ENCODE peak calls at places on chromosomes 12 and 14, in six cellular contexts. One of them, this sample, is unnamed.

GRCh38 chr12:60920841-60921495 is 1325.1 kb downstream of the SLC16A7 start:
- DNase-seq in GM12878: no peak
- DNase-seq in A549: peak; percentile 14
- DNase-seq in HepG2: no peak
- DNase-seq in endothelial cell of umbilical vein: no peak
- DNase-seq in K562: no peak
- DNase-seq in this sample: no peak

GRCh38 chr12:53949631-53950440 is 4.9 kb upstream of the HOXC12 start:
- DNase-seq in GM12878: no peak
- DNase-seq in A549: no peak
- DNase-seq in HepG2: peak; percentile 50
- DNase-seq in endothelial cell of umbilical vein: no peak
- DNase-seq in K562: peak; percentile 66
- DNase-seq in this sample: peak; percentile 56

GRCh38 chr12:47491516-47491915 is 214.3 kb downstream of the RPAP3 start:
- DNase-seq in GM12878: no peak
- DNase-seq in A549: no peak
- DNase-seq in HepG2: no peak
- DNase-seq in endothelial cell of umbilical vein: no peak
- DNase-seq in K562: no peak
- DNase-seq in this sample: no peak

GRCh38 chr12:91098942-91099341 is 12.4 kb downstream of the LUM start:
- DNase-seq in GM12878: no peak
- DNase-seq in A549: peak; percentile 26
- DNase-seq in HepG2: no peak
- DNase-seq in endothelial cell of umbilical vein: no peak
- DNase-seq in K562: no peak
- DNase-seq in this sample: no peak

GRCh38 chr12:2013111-2013510 is 8.9 kb upstream of the DCP1B start:
- DNase-seq in GM12878: no peak
- DNase-seq in A549: no peak
- DNase-seq in HepG2: no peak
- DNase-seq in endothelial cell of umbilical vein: no peak
- DNase-seq in K562: no peak
- DNase-seq in this sample: no peak

GRCh38 chr12:88934163-88934747 is 354.0 kb upstream of the KITLG start:
- DNase-seq in GM12878: no peak
- DNase-seq in A549: no peak
- DNase-seq in HepG2: no peak
- DNase-seq in endothelial cell of umbilical vein: peak; percentile 39
- DNase-seq in K562: no peak
- DNase-seq in this sample: no peak

GRCh38 chr14:32620303-32620702 is 291.2 kb downstream of the AKAP6 start:
- DNase-seq in GM12878: no peak
- DNase-seq in A549: no peak
- DNase-seq in HepG2: no peak
- DNase-seq in endothelial cell of umbilical vein: no peak
- DNase-seq in K562: no peak
- DNase-seq in this sample: no peak

GRCh38 chr12:32586390-32586789 is 92.7 kb upstream of the DNM1L start:
- DNase-seq in GM12878: no peak
- DNase-seq in A549: no peak
- DNase-seq in HepG2: no peak
- DNase-seq in endothelial cell of umbilical vein: peak; percentile 96
- DNase-seq in K562: no peak
- DNase-seq in this sample: peak; percentile 76

GRCh38 chr14:97713023-97713422 is 915.8 kb downstream of the VRK1 start:
- DNase-seq in GM12878: no peak
- DNase-seq in A549: peak; percentile 33
- DNase-seq in HepG2: no peak
- DNase-seq in endothelial cell of umbilical vein: no peak
- DNase-seq in K562: no peak
- DNase-seq in this sample: no peak

GRCh38 chr12:96516472-96517417 is 27.4 kb downstream of the CFAP54 start:
- DNase-seq in GM12878: peak; percentile 95
- DNase-seq in A549: peak; percentile 84
- DNase-seq in HepG2: peak; percentile 43
- DNase-seq in endothelial cell of umbilical vein: peak; percentile 94
- DNase-seq in K562: peak; percentile 48
- DNase-seq in this sample: peak; percentile 88

GRCh38 chr12:6069452-6070093 is 54.9 kb downstream of the VWF start:
- DNase-seq in GM12878: no peak
- DNase-seq in A549: no peak
- DNase-seq in HepG2: no peak
- DNase-seq in endothelial cell of umbilical vein: no peak
- DNase-seq in K562: peak; percentile 30
- DNase-seq in this sample: peak; percentile 45

GRCh38 chr12:22821985-22822384 is 197.0 kb downstream of the ETNK1 start:
- DNase-seq in GM12878: no peak
- DNase-seq in A549: no peak
- DNase-seq in HepG2: peak; percentile 12
- DNase-seq in endothelial cell of umbilical vein: no peak
- DNase-seq in K562: no peak
- DNase-seq in this sample: no peak

GRCh38 chr12:113756609-113757008 is 209.5 kb downstream of the RBM19 start:
- DNase-seq in GM12878: no peak
- DNase-seq in A549: no peak
- DNase-seq in HepG2: no peak
- DNase-seq in endothelial cell of umbilical vein: no peak
- DNase-seq in K562: no peak
- DNase-seq in this sample: no peak

GRCh38 chr12:92107621-92108131 is 38.0 kb downstream of the BTG1 start:
- DNase-seq in GM12878: no peak
- DNase-seq in A549: no peak
- DNase-seq in HepG2: no peak
- DNase-seq in endothelial cell of umbilical vein: no peak
- DNase-seq in K562: no peak
- DNase-seq in this sample: no peak

GRCh38 chr12:52749827-52750226 is 27.3 kb downstream of the KRT76 start:
- DNase-seq in GM12878: no peak
- DNase-seq in A549: no peak
- DNase-seq in HepG2: no peak
- DNase-seq in endothelial cell of umbilical vein: no peak
- DNase-seq in K562: no peak
- DNase-seq in this sample: no peak

GRCh38 chr12:117966511-117966910 is 2.3 kb downstream of the KSR2 start:
- DNase-seq in GM12878: no peak
- DNase-seq in A549: no peak
- DNase-seq in HepG2: no peak
- DNase-seq in endothelial cell of umbilical vein: no peak
- DNase-seq in K562: no peak
- DNase-seq in this sample: no peak

GRCh38 chr14:35122696-35123387 is 490 bp downstream of the PRORP start:
- DNase-seq in GM12878: no peak
- DNase-seq in A549: no peak
- DNase-seq in HepG2: peak; percentile 69
- DNase-seq in endothelial cell of umbilical vein: peak; percentile 50
- DNase-seq in K562: no peak
- DNase-seq in this sample: no peak

GRCh38 chr14:71408362-71409035 is 501.2 kb downstream of the PCNX1 start:
- DNase-seq in GM12878: no peak
- DNase-seq in A549: no peak
- DNase-seq in HepG2: no peak
- DNase-seq in endothelial cell of umbilical vein: no peak
- DNase-seq in K562: no peak
- DNase-seq in this sample: no peak

GRCh38 chr12:5102261-5102789 is 58.6 kb downstream of the KCNA5 start:
- DNase-seq in GM12878: no peak
- DNase-seq in A549: no peak
- DNase-seq in HepG2: no peak
- DNase-seq in endothelial cell of umbilical vein: no peak
- DNase-seq in K562: no peak
- DNase-seq in this sample: no peak

GRCh38 chr14:101365329-101366158 is 195.8 kb upstream of the DIO3 start:
- DNase-seq in GM12878: no peak
- DNase-seq in A549: no peak
- DNase-seq in HepG2: no peak
- DNase-seq in endothelial cell of umbilical vein: no peak
- DNase-seq in K562: no peak
- DNase-seq in this sample: no peak

GRCh38 chr12:104490850-104491249 is 34.1 kb downstream of the CHST11 start:
- DNase-seq in GM12878: no peak
- DNase-seq in A549: no peak
- DNase-seq in HepG2: no peak
- DNase-seq in endothelial cell of umbilical vein: no peak
- DNase-seq in K562: no peak
- DNase-seq in this sample: no peak

GRCh38 chr12:21642707-21643389 is 14.8 kb downstream of the LDHB start:
- DNase-seq in GM12878: no peak
- DNase-seq in A549: no peak
- DNase-seq in HepG2: no peak
- DNase-seq in endothelial cell of umbilical vein: no peak
- DNase-seq in K562: no peak
- DNase-seq in this sample: no peak

GRCh38 chr12:53618340-53618739 is 7.8 kb downstream of the ATF7 start:
- DNase-seq in GM12878: no peak
- DNase-seq in A549: no peak
- DNase-seq in HepG2: no peak
- DNase-seq in endothelial cell of umbilical vein: no peak
- DNase-seq in K562: no peak
- DNase-seq in this sample: peak; percentile 68

GRCh38 chr12:24709201-24709600 is 239.7 kb downstream of the BCAT1 start:
- DNase-seq in GM12878: no peak
- DNase-seq in A549: no peak
- DNase-seq in HepG2: no peak
- DNase-seq in endothelial cell of umbilical vein: no peak
- DNase-seq in K562: peak; percentile 41
- DNase-seq in this sample: no peak

GRCh38 chr12:50825372-50825838 is 17.3 kb upstream of the TMPRSS12 start:
- DNase-seq in GM12878: no peak
- DNase-seq in A549: peak; percentile 72
- DNase-seq in HepG2: peak; percentile 62
- DNase-seq in endothelial cell of umbilical vein: peak; percentile 78
- DNase-seq in K562: peak; percentile 27
- DNase-seq in this sample: peak; percentile 80

GRCh38 chr12:4030938-4031702 is 157.9 kb upstream of the PARP11 start:
- DNase-seq in GM12878: no peak
- DNase-seq in A549: peak; percentile 96
- DNase-seq in HepG2: peak; percentile 55
- DNase-seq in endothelial cell of umbilical vein: peak; percentile 90
- DNase-seq in K562: peak; percentile 51
- DNase-seq in this sample: peak; percentile 63
- TF ChIP-seq POLR2A in GM12878: no peak
- TF ChIP-seq POLR2A in A549: peak; percentile 28
- TF ChIP-seq POLR2A in HepG2: no peak
- TF ChIP-seq POLR2A in endothelial cell of umbilical vein: no peak
- TF ChIP-seq POLR2A in K562: no peak
- TF ChIP-seq POLR2A in this sample: no peak

GRCh38 chr14:102481371-102481770 is 28.2 kb downstream of the ANKRD9 start:
- DNase-seq in GM12878: no peak
- DNase-seq in A549: no peak
- DNase-seq in HepG2: no peak
- DNase-seq in endothelial cell of umbilical vein: no peak
- DNase-seq in K562: no peak
- DNase-seq in this sample: no peak

GRCh38 chr14:102484316-102484715 is 25.3 kb downstream of the ANKRD9 start:
- DNase-seq in GM12878: no peak
- DNase-seq in A549: no peak
- DNase-seq in HepG2: no peak
- DNase-seq in endothelial cell of umbilical vein: no peak
- DNase-seq in K562: no peak
- DNase-seq in this sample: no peak

GRCh38 chr14:102479777-102480176 is 29.8 kb downstream of the ANKRD9 start:
- DNase-seq in GM12878: no peak
- DNase-seq in A549: no peak
- DNase-seq in HepG2: no peak
- DNase-seq in endothelial cell of umbilical vein: no peak
- DNase-seq in K562: no peak
- DNase-seq in this sample: no peak

GRCh38 chr14:102479107-102479506 is 30.5 kb downstream of the ANKRD9 start:
- DNase-seq in GM12878: no peak
- DNase-seq in A549: no peak
- DNase-seq in HepG2: no peak
- DNase-seq in endothelial cell of umbilical vein: no peak
- DNase-seq in K562: no peak
- DNase-seq in this sample: no peak

GRCh38 chr14:102481791-102482238 is 27.8 kb downstream of the ANKRD9 start:
- DNase-seq in GM12878: no peak
- DNase-seq in A549: peak; percentile 35
- DNase-seq in HepG2: peak; percentile 91
- DNase-seq in endothelial cell of umbilical vein: no peak
- DNase-seq in K562: no peak
- DNase-seq in this sample: no peak
- TF ChIP-seq MYC in GM12878: no peak
- TF ChIP-seq MYC in A549: no peak
- TF ChIP-seq MYC in HepG2: no peak
- TF ChIP-seq MYC in endothelial cell of umbilical vein: no peak
- TF ChIP-seq MYC in K562: no peak
- TF ChIP-seq MYC in this sample: no peak

GRCh38 chr12:132266370-132266769 is 63.0 kb downstream of the GALNT9 start:
- DNase-seq in GM12878: no peak
- DNase-seq in A549: no peak
- DNase-seq in HepG2: no peak
- DNase-seq in endothelial cell of umbilical vein: no peak
- DNase-seq in K562: no peak
- DNase-seq in this sample: no peak

GRCh38 chr12:132269266-132269968 is 60.0 kb downstream of the GALNT9 start:
- DNase-seq in GM12878: no peak
- DNase-seq in A549: no peak
- DNase-seq in HepG2: no peak
- DNase-seq in endothelial cell of umbilical vein: no peak
- DNase-seq in K562: no peak
- DNase-seq in this sample: no peak

GRCh38 chr12:132266802-132267201 is 62.6 kb downstream of the GALNT9 start:
- DNase-seq in GM12878: no peak
- DNase-seq in A549: no peak
- DNase-seq in HepG2: no peak
- DNase-seq in endothelial cell of umbilical vein: no peak
- DNase-seq in K562: no peak
- DNase-seq in this sample: no peak

GRCh38 chr12:132268674-132269073 is 60.7 kb downstream of the GALNT9 start:
- DNase-seq in GM12878: no peak
- DNase-seq in A549: no peak
- DNase-seq in HepG2: no peak
- DNase-seq in endothelial cell of umbilical vein: no peak
- DNase-seq in K562: peak; percentile 58
- DNase-seq in this sample: no peak

DNA sequence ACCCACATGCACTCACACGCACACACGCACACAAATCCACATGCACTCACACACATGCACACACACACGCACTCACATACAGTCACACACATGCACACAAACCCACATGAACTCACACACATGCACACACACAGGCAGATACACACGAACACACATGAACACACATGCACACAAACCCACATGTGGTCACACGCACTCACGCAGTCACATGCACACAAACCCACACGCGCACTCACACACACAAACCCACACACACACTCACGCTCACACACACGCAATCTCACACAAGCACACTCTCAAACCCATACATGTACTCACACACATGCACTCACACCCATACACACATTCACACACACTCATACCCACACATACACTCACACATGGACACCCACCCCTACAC is 61.5 kb downstream of the GALNT9 start:
- DNase-seq in GM12878: no peak
- DNase-seq in A549: no peak
- DNase-seq in HepG2: no peak
- DNase-seq in endothelial cell of umbilical vein: no peak
- DNase-seq in K562: no peak
- DNase-seq in this sample: no peak
- TF ChIP-seq MAX in GM12878: no peak
- TF ChIP-seq MAX in A549: no peak
- TF ChIP-seq MAX in HepG2: no peak
- TF ChIP-seq MAX in endothelial cell of umbilical vein: no peak
- TF ChIP-seq MAX in K562: peak; percentile 11
- TF ChIP-seq MAX in this sample: no peak

GRCh38 chr14:20820063-20820904 is 17.6 kb upstream of the RNASE1 start:
- DNase-seq in GM12878: no peak
- DNase-seq in A549: no peak
- DNase-seq in HepG2: no peak
- DNase-seq in endothelial cell of umbilical vein: no peak
- DNase-seq in K562: peak; percentile 41
- DNase-seq in this sample: no peak
- TF ChIP-seq POLR2A in GM12878: no peak
- TF ChIP-seq POLR2A in A549: no peak
- TF ChIP-seq POLR2A in HepG2: no peak
- TF ChIP-seq POLR2A in endothelial cell of umbilical vein: no peak
- TF ChIP-seq POLR2A in K562: peak; percentile 59
- TF ChIP-seq POLR2A in this sample: no peak